ENCODE peak calls at places on chromosomes 4 and X, in nine cellular contexts. One of them, this sample, is unnamed.

GRCh38 chr4:181968371-181968770 is 274.8 kb upstream of the TENM3 start:
- DNase-seq in Panc1: no peak
- DNase-seq in thoracic aorta: no peak
- DNase-seq in OCI-LY7: no peak
- DNase-seq in ascending aorta: no peak
- DNase-seq in hepatocyte: no peak
- DNase-seq in cardiac muscle cell: no peak
- DNase-seq in stomach: no peak
- DNase-seq in heart right ventricle: no peak
- DNase-seq in this sample: no peak

GRCh38 chrX:13396887-13397286 is 77.0 kb upstream of the ATXN3L start:
- DNase-seq in Panc1: no peak
- DNase-seq in thoracic aorta: no peak
- DNase-seq in OCI-LY7: no peak
- DNase-seq in ascending aorta: no peak
- DNase-seq in hepatocyte: no peak
- DNase-seq in cardiac muscle cell: no peak
- DNase-seq in stomach: no peak
- DNase-seq in heart right ventricle: no peak
- DNase-seq in this sample: no peak

GRCh38 chr4:25759101-25759500 is 103.5 kb downstream of the SLC34A2 start:
- DNase-seq in Panc1: no peak
- DNase-seq in thoracic aorta: no peak
- DNase-seq in OCI-LY7: no peak
- DNase-seq in ascending aorta: no peak
- DNase-seq in hepatocyte: no peak
- DNase-seq in cardiac muscle cell: no peak
- DNase-seq in stomach: no peak
- DNase-seq in heart right ventricle: no peak
- DNase-seq in this sample: no peak

GRCh38 chr4:5165419-5166369 is 114.4 kb downstream of the STK32B start:
- DNase-seq in Panc1: no peak
- DNase-seq in thoracic aorta: no peak
- DNase-seq in OCI-LY7: no peak
- DNase-seq in ascending aorta: no peak
- DNase-seq in hepatocyte: peak; percentile 17
- DNase-seq in cardiac muscle cell: peak; percentile 29
- DNase-seq in stomach: no peak
- DNase-seq in heart right ventricle: no peak
- DNase-seq in this sample: no peak

GRCh38 chr4:16516796-16517413 is 290.6 kb upstream of the TAPT1 start:
- DNase-seq in Panc1: no peak
- DNase-seq in thoracic aorta: no peak
- DNase-seq in OCI-LY7: no peak
- DNase-seq in ascending aorta: no peak
- DNase-seq in hepatocyte: peak; percentile 76
- DNase-seq in cardiac muscle cell: peak; percentile 70
- DNase-seq in stomach: peak; percentile 36
- DNase-seq in heart right ventricle: no peak
- DNase-seq in this sample: no peak

GRCh38 chr4:56302775-56303174 is 84.5 kb downstream of the AASDH start:
- DNase-seq in Panc1: no peak
- DNase-seq in thoracic aorta: no peak
- DNase-seq in OCI-LY7: no peak
- DNase-seq in ascending aorta: no peak
- DNase-seq in hepatocyte: no peak
- DNase-seq in cardiac muscle cell: no peak
- DNase-seq in stomach: no peak
- DNase-seq in heart right ventricle: no peak
- DNase-seq in this sample: no peak

GRCh38 chr4:6753891-6754290 is 28.6 kb upstream of the KIAA0232 start:
- DNase-seq in Panc1: no peak
- DNase-seq in thoracic aorta: no peak
- DNase-seq in OCI-LY7: no peak
- DNase-seq in ascending aorta: no peak
- DNase-seq in hepatocyte: no peak
- DNase-seq in cardiac muscle cell: no peak
- DNase-seq in stomach: no peak
- DNase-seq in heart right ventricle: no peak
- DNase-seq in this sample: no peak

GRCh38 chr4:151692443-151692782 is 68.4 kb downstream of the GATB start:
- DNase-seq in Panc1: no peak
- DNase-seq in thoracic aorta: no peak
- DNase-seq in OCI-LY7: no peak
- DNase-seq in ascending aorta: no peak
- DNase-seq in hepatocyte: no peak
- DNase-seq in cardiac muscle cell: no peak
- DNase-seq in stomach: peak; percentile 70
- DNase-seq in heart right ventricle: no peak
- DNase-seq in this sample: no peak

GRCh38 chr4:39045791-39046221 is 13.6 kb upstream of the TMEM156 start:
- DNase-seq in Panc1: no peak
- DNase-seq in thoracic aorta: no peak
- DNase-seq in OCI-LY7: peak; percentile 40
- DNase-seq in ascending aorta: no peak
- DNase-seq in hepatocyte: no peak
- DNase-seq in cardiac muscle cell: no peak
- DNase-seq in stomach: no peak
- DNase-seq in heart right ventricle: no peak
- DNase-seq in this sample: peak; percentile 7

GRCh38 chr4:125359960-125360628 is 45.3 kb downstream of the FAT4 start:
- DNase-seq in Panc1: no peak
- DNase-seq in thoracic aorta: no peak
- DNase-seq in OCI-LY7: no peak
- DNase-seq in ascending aorta: no peak
- DNase-seq in hepatocyte: no peak
- DNase-seq in cardiac muscle cell: no peak
- DNase-seq in stomach: no peak
- DNase-seq in heart right ventricle: no peak
- DNase-seq in this sample: no peak

GRCh38 chr4:112895785-112896184 is 153.7 kb upstream of the ANK2 start:
- DNase-seq in Panc1: no peak
- DNase-seq in thoracic aorta: no peak
- DNase-seq in OCI-LY7: no peak
- DNase-seq in ascending aorta: no peak
- DNase-seq in hepatocyte: no peak
- DNase-seq in cardiac muscle cell: no peak
- DNase-seq in stomach: no peak
- DNase-seq in heart right ventricle: no peak
- DNase-seq in this sample: no peak

GRCh38 chr4:141711211-141711610 is 74.8 kb downstream of the IL15 start:
- DNase-seq in Panc1: no peak
- DNase-seq in thoracic aorta: no peak
- DNase-seq in OCI-LY7: no peak
- DNase-seq in ascending aorta: no peak
- DNase-seq in hepatocyte: peak; percentile 37
- DNase-seq in cardiac muscle cell: peak; percentile 15
- DNase-seq in stomach: no peak
- DNase-seq in heart right ventricle: no peak
- DNase-seq in this sample: no peak

GRCh38 chr4:8435656-8436121 is 4.8 kb downstream of the ACOX3 start:
- DNase-seq in Panc1: no peak
- DNase-seq in thoracic aorta: no peak
- DNase-seq in OCI-LY7: peak; percentile 77
- DNase-seq in ascending aorta: no peak
- DNase-seq in hepatocyte: no peak
- DNase-seq in cardiac muscle cell: peak; percentile 67
- DNase-seq in stomach: peak; percentile 36
- DNase-seq in heart right ventricle: no peak
- DNase-seq in this sample: peak; percentile 56

GRCh38 chr4:147034372-147034771 is 88.7 kb upstream of the TTC29 start:
- DNase-seq in Panc1: no peak
- DNase-seq in thoracic aorta: no peak
- DNase-seq in OCI-LY7: no peak
- DNase-seq in ascending aorta: no peak
- DNase-seq in hepatocyte: no peak
- DNase-seq in cardiac muscle cell: no peak
- DNase-seq in stomach: no peak
- DNase-seq in heart right ventricle: no peak
- DNase-seq in this sample: no peak

GRCh38 chr4:184400891-184401290 is 73.5 kb downstream of the IRF2 start:
- DNase-seq in Panc1: no peak
- DNase-seq in thoracic aorta: no peak
- DNase-seq in OCI-LY7: no peak
- DNase-seq in ascending aorta: no peak
- DNase-seq in hepatocyte: no peak
- DNase-seq in cardiac muscle cell: no peak
- DNase-seq in stomach: no peak
- DNase-seq in heart right ventricle: no peak
- DNase-seq in this sample: no peak

GRCh38 chr4:184402239-184402638 is 72.1 kb downstream of the IRF2 start:
- DNase-seq in Panc1: no peak
- DNase-seq in thoracic aorta: no peak
- DNase-seq in OCI-LY7: no peak
- DNase-seq in ascending aorta: no peak
- DNase-seq in hepatocyte: no peak
- DNase-seq in cardiac muscle cell: no peak
- DNase-seq in stomach: no peak
- DNase-seq in heart right ventricle: no peak
- DNase-seq in this sample: no peak

GRCh38 chr4:184402740-184403383 is 71.5 kb downstream of the IRF2 start:
- DNase-seq in Panc1: no peak
- DNase-seq in thoracic aorta: no peak
- DNase-seq in OCI-LY7: no peak
- DNase-seq in ascending aorta: no peak
- DNase-seq in hepatocyte: no peak
- DNase-seq in cardiac muscle cell: no peak
- DNase-seq in stomach: no peak
- DNase-seq in heart right ventricle: no peak
- DNase-seq in this sample: no peak

GRCh38 chr4:184400375-184400870 is 73.9 kb downstream of the IRF2 start:
- DNase-seq in Panc1: peak; percentile 60
- DNase-seq in thoracic aorta: peak; percentile 15
- DNase-seq in OCI-LY7: no peak
- DNase-seq in ascending aorta: no peak
- DNase-seq in hepatocyte: no peak
- DNase-seq in cardiac muscle cell: no peak
- DNase-seq in stomach: no peak
- DNase-seq in heart right ventricle: no peak
- DNase-seq in this sample: no peak

GRCh38 chr4:184401397-184402171 is 72.8 kb downstream of the IRF2 start:
- DNase-seq in Panc1: no peak
- DNase-seq in thoracic aorta: no peak
- DNase-seq in OCI-LY7: no peak
- DNase-seq in ascending aorta: no peak
- DNase-seq in hepatocyte: no peak
- DNase-seq in cardiac muscle cell: no peak
- DNase-seq in stomach: no peak
- DNase-seq in heart right ventricle: no peak
- DNase-seq in this sample: no peak
- H3K36me3 ChIP-seq in Panc1: no peaks in the 10 kb centered on the region
- H3K36me3 ChIP-seq in thoracic aorta: peaks cover 30% of the 10 kb centered on the region
- H3K36me3 ChIP-seq in OCI-LY7: peaks cover 57% of the 10 kb centered on the region
- H3K36me3 ChIP-seq in ascending aorta: peaks cover 29% of the 10 kb centered on the region
- H3K36me3 ChIP-seq in hepatocyte: no peaks in the 10 kb centered on the region
- H3K36me3 ChIP-seq in cardiac muscle cell: peaks cover 9% of the 10 kb centered on the region
- H3K36me3 ChIP-seq in stomach: peaks cover 53% of the 10 kb centered on the region
- H3K36me3 ChIP-seq in heart right ventricle: no peaks in the 10 kb centered on the region
- H3K36me3 ChIP-seq in this sample: no peaks in the 10 kb centered on the region

DNA sequence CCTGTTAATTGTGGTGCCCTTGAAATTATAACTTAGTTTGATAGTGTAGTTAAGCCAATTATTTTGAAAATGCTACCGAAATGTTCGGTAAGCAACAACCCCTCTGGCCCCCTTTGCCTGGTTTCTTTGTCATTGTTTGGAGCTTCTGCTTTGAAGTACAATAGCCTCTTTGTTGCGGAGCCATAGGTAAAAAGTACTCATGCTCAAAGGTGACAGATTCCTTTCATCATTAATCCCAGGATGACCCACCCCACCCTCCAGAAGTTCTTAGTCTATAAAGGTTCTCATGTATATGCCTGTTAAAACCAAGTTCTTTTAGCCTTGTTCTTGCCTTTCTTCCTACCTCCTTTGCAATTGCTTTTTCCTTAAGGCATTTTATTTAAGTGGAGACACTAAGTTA is 42.4 kb upstream of the SMARCAD1 start:
- DNase-seq in Panc1: no peak
- DNase-seq in thoracic aorta: no peak
- DNase-seq in OCI-LY7: no peak
- DNase-seq in ascending aorta: no peak
- DNase-seq in hepatocyte: no peak
- DNase-seq in cardiac muscle cell: no peak
- DNase-seq in stomach: no peak
- DNase-seq in heart right ventricle: no peak
- DNase-seq in this sample: no peak
- H3K4me1 ChIP-seq in Panc1: no peaks in the 10 kb centered on the region
- H3K4me1 ChIP-seq in thoracic aorta: no peaks in the 10 kb centered on the region
- H3K4me1 ChIP-seq in OCI-LY7: no peaks in the 10 kb centered on the region
- H3K4me1 ChIP-seq in ascending aorta: no peaks in the 10 kb centered on the region
- H3K4me1 ChIP-seq in hepatocyte: no peaks in the 10 kb centered on the region
- H3K4me1 ChIP-seq in cardiac muscle cell: no peaks in the 10 kb centered on the region
- H3K4me1 ChIP-seq in stomach: no peaks in the 10 kb centered on the region
- H3K4me1 ChIP-seq in heart right ventricle: no peaks in the 10 kb centered on the region
- H3K4me1 ChIP-seq in this sample: no peaks in the 10 kb centered on the region

DNA sequence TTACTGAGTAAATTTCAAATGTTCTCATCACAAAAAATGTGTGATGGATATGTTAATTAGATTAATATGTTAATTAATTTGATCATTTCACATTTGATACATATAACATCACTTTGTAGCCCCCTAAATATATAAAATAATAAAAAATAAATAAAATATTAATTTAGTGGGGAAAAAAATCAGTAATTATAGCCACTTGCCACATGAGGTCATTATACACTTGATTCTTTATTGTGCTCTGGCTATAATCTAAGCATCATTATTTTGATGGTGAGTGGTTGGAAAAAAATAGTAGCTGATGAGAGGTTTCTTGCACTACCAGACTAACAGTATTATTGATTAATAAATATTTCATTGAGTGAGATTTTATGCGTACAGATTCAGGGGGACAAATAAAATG is 57.4 kb downstream of the DCK start:
- DNase-seq in Panc1: no peak
- DNase-seq in thoracic aorta: no peak
- DNase-seq in OCI-LY7: no peak
- DNase-seq in ascending aorta: no peak
- DNase-seq in hepatocyte: no peak
- DNase-seq in cardiac muscle cell: no peak
- DNase-seq in stomach: no peak
- DNase-seq in heart right ventricle: no peak
- DNase-seq in this sample: no peak
- TF ChIP-seq CTCF in Panc1: no peak
- TF ChIP-seq CTCF in thoracic aorta: no peak
- TF ChIP-seq CTCF in OCI-LY7: peak; percentile 51
- TF ChIP-seq CTCF in ascending aorta: no peak
- TF ChIP-seq CTCF in hepatocyte: no peak
- TF ChIP-seq CTCF in cardiac muscle cell: no peak
- TF ChIP-seq CTCF in stomach: no peak
- TF ChIP-seq CTCF in heart right ventricle: no peak
- TF ChIP-seq CTCF in this sample: no peak

GRCh38 chrX:42485621-42486020 is 292.3 kb downstream of the PPP1R2C start:
- DNase-seq in Panc1: no peak
- DNase-seq in thoracic aorta: no peak
- DNase-seq in OCI-LY7: no peak
- DNase-seq in ascending aorta: no peak
- DNase-seq in hepatocyte: no peak
- DNase-seq in cardiac muscle cell: no peak
- DNase-seq in stomach: no peak
- DNase-seq in heart right ventricle: no peak
- DNase-seq in this sample: no peak

GRCh38 chrX:42490111-42490510 is 287.9 kb downstream of the PPP1R2C start:
- DNase-seq in Panc1: no peak
- DNase-seq in thoracic aorta: no peak
- DNase-seq in OCI-LY7: no peak
- DNase-seq in ascending aorta: no peak
- DNase-seq in hepatocyte: no peak
- DNase-seq in cardiac muscle cell: no peak
- DNase-seq in stomach: no peak
- DNase-seq in heart right ventricle: no peak
- DNase-seq in this sample: no peak

GRCh38 chrX:42484233-42484632 is 293.7 kb downstream of the PPP1R2C start:
- DNase-seq in Panc1: no peak
- DNase-seq in thoracic aorta: no peak
- DNase-seq in OCI-LY7: no peak
- DNase-seq in ascending aorta: no peak
- DNase-seq in hepatocyte: no peak
- DNase-seq in cardiac muscle cell: no peak
- DNase-seq in stomach: no peak
- DNase-seq in heart right ventricle: no peak
- DNase-seq in this sample: no peak
- H3K36me3 ChIP-seq in Panc1: no peaks in the 10 kb centered on the region
- H3K36me3 ChIP-seq in thoracic aorta: no peaks in the 10 kb centered on the region
- H3K36me3 ChIP-seq in OCI-LY7: no peaks in the 10 kb centered on the region
- H3K36me3 ChIP-seq in ascending aorta: no peaks in the 10 kb centered on the region
- H3K36me3 ChIP-seq in hepatocyte: no peaks in the 10 kb centered on the region
- H3K36me3 ChIP-seq in cardiac muscle cell: no peaks in the 10 kb centered on the region
- H3K36me3 ChIP-seq in stomach: no peaks in the 10 kb centered on the region
- H3K36me3 ChIP-seq in heart right ventricle: no peaks in the 10 kb centered on the region
- H3K36me3 ChIP-seq in this sample: no peaks in the 10 kb centered on the region